ENCODE peak calls at places on chromosomes 11 and 22, in six cellular contexts. G, K, E, I, U and B are unnamed samples.

GRCh38 chr11:705646-706438 is at the start of gene EPS8L2:
- DNase-seq in I (peak), G (no peak), U (no peak), K (peak), E (no peak), B (peak)

GRCh38 chr11:35271031-35271430 is 132.1 kb downstream of the CD44 start:
- DNase-seq in E (no peak), G (no peak), K (no peak), I (no peak), U (no peak), B (no peak)

GRCh38 chr22:41800348-41801146 is at the start of gene CCDC134:
- DNase-seq in E (peak), U (peak), K (peak), I (peak), G (peak), B (peak)

GRCh38 chr22:49052023-49052538 is 775.6 kb downstream of the BRD1 start:
- DNase-seq in I (peak), U (no peak), G (no peak), K (no peak), E (peak), B (no peak)

GRCh38 chr11:129939510-129939909 is 44.1 kb upstream of the NFRKB start:
- DNase-seq in K (no peak), G (no peak), E (no peak), U (no peak), I (no peak), B (no peak)

GRCh38 chr11:118010738-118011461 is 24.7 kb downstream of the IL10RA start:
- DNase-seq in K (peak), I (peak), E (no peak), U (no peak), G (no peak), B (no peak)

GRCh38 chr11:16007514-16007913 is 348.8 kb downstream of the SOX6 start:
- DNase-seq in E (no peak), U (no peak), K (no peak), I (no peak), G (no peak), B (no peak)

GRCh38 chr22:41828516-41828915 is 4.4 kb upstream of the SREBF2 start:
- DNase-seq in G (no peak), K (no peak), E (peak), I (peak), U (no peak), B (peak)

GRCh38 chr11:110711776-110712642 is at the start of gene ARHGAP20:
- DNase-seq in U (peak), I (peak), G (peak), E (no peak), K (peak), B (no peak)

GRCh38 chr22:17172172-17172833 is 13.2 kb upstream of the HDHD5 start:
- DNase-seq in I (no peak), K (peak), G (no peak), U (no peak), E (peak), B (no peak)

GRCh38 chr11:64675417-64676252 is 47.4 kb downstream of the NRXN2 start:
- DNase-seq in E (no peak), K (no peak), G (peak), I (peak), U (no peak), B (no peak)

GRCh38 chr11:102829671-102830070 is 13.7 kb downstream of the MMP3 start:
- DNase-seq in I (no peak), K (no peak), E (no peak), G (peak), U (no peak), B (no peak)

GRCh38 chr22:30829901-30830550 is 135.4 kb downstream of the OSBP2 start:
- DNase-seq in U (no peak), K (no peak), G (no peak), E (no peak), I (no peak), B (peak)

GRCh38 chr11:112352907-112353306 is 92.2 kb upstream of the PLET1 start:
- DNase-seq in E (no peak), K (no peak), I (no peak), U (no peak), G (no peak), B (no peak)

GRCh38 chr11:13720940-13721339 is 52.5 kb downstream of the FAR1 start:
- DNase-seq in K (no peak), E (no peak), G (no peak), I (no peak), U (no peak), B (no peak)

GRCh38 chr22:20062043-20062765 is 17.8 kb upstream of the DGCR8 start:
- DNase-seq in G (no peak), I (no peak), E (no peak), U (no peak), K (no peak), B (no peak)

GRCh38 chr11:133318221-133318620 is 214.1 kb downstream of the OPCML start:
- DNase-seq in E (no peak), U (no peak), I (no peak), K (no peak), G (no peak), B (no peak)